ENCODE peak calls at places on chromosomes 2 and 18, in five cellular contexts. H is transverse colon, Y is tibial artery, L is tibial nerve, N is colonic mucosa. O is an unnamed sample.

GRCh38 chr18:61825386-61825785 is 67.4 kb downstream of the RNF152 start:
- DNase-seq in N (no peak), L (no peak), H (no peak), Y (no peak), O (no peak)

GRCh38 chr2:152036611-152037469 is 62.0 kb downstream of the CACNB4 start:
- DNase-seq in L (peak), H (peak), N (peak), Y (peak), O (peak)

GRCh38 chr18:23377669-23378469 is 75.2 kb upstream of the RIOK3 start:
- DNase-seq in Y (no peak), N (no peak), H (no peak), L (no peak), O (no peak)

GRCh38 chr2:214401580-214401979 is 9.3 kb upstream of the VWC2L start:
- DNase-seq in Y (no peak), N (no peak), L (no peak), H (no peak), O (no peak)

GRCh38 chr2:24816884-24817283 is 23.7 kb downstream of the CENPO start:
- DNase-seq in Y (no peak), N (peak), H (no peak), L (no peak), O (no peak)

GRCh38 chr2:237818066-237818473 is 19.5 kb downstream of the RBM44 start:
- DNase-seq in N (no peak), L (no peak), Y (no peak), H (no peak), O (no peak)

GRCh38 chr18:36350211-36350610 is 52.7 kb downstream of the FHOD3 start:
- DNase-seq in L (no peak), H (no peak), Y (no peak), N (no peak), O (no peak)

GRCh38 chr2:198660491-198660890 is 797.2 kb downstream of the SATB2 start:
- DNase-seq in N (no peak), Y (no peak), H (no peak), L (no peak), O (no peak)

GRCh38 chr2:69915050-69915945 is at the start of gene MXD1:
- DNase-seq in H (peak), L (no peak), Y (peak), N (peak), O (peak)

DNA sequence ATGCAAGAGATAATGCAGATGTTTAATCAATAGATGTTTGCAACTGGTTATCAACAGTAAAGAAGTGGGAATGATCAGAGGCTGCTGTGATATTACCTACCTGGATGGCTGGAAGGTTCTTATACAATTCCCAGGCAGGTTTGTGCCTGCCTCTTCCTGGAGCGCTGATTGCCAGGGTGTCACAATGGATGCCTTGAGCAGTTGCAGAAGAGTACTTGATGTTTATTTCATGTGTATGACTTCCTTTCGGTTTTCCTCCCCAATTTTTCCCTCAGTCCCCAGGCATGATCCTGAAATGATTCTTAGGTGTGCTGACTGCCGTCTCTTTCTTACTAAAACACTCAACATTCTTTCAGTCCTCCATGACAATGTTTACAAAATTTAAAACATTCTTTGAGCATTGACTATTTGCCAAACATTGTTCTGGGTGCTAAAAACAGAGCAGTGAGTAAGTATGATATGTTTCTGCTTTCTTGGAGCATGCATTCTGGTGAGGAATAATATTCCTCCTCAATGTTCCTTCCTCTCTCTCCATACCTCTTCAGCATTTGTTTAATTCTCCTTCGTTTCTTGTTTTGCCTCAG is 416.6 kb upstream of the TRIB2 start:
- DNase-seq in H (no peak), N (no peak), Y (no peak), L (no peak), O (peak)
- H3K4me3 ChIP-seq in H (no peak), N (no peak), Y (no peak), L (no peak), O (no peak)

DNA sequence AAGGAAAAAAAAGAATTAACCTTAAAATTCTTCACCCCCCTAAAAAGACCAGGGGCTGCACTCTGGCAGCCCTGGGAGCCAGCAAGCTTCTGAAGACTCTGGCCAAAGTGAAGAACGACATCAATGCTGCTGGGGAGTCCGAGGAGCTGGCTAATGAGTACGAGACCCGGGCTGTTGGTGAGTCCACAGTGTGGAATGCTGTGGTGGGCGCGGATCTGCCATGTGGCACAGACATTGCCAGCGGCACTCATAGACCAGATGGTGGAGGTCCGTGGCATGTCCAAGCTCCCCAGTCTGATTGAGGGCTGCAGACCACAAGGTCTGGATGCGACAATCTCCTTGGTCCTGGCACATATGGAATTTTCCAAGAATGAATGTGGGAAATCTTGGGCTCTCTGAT is 47.4 kb downstream of the TRPM8 start:
- DNase-seq in N (no peak), H (no peak), L (no peak), Y (no peak), O (no peak)
- H3K27ac ChIP-seq in N (no peak), H (no peak), L (no peak), Y (no peak), O (no peak)

GRCh38 chr18:50457639-50458038 is 82.8 kb downstream of the SKA1 start:
- DNase-seq in Y (no peak), N (no peak), H (no peak), L (no peak), O (no peak)
- H3K4me3 ChIP-seq in Y (no peak), N (no peak), H (no peak), L (no peak), O (no peak)

GRCh38 chr18:74916773-74917393 is 292.1 kb downstream of the PTGR3 start:
- DNase-seq in L (no peak), H (no peak), Y (no peak), N (no peak), O (no peak)

GRCh38 chr18:74918276-74918675 is 290.7 kb downstream of the PTGR3 start:
- DNase-seq in H (no peak), Y (no peak), L (no peak), N (no peak), O (no peak)

GRCh38 chr18:74914052-74914591 is 294.8 kb downstream of the PTGR3 start:
- DNase-seq in H (no peak), Y (no peak), N (no peak), L (no peak), O (no peak)

DNA sequence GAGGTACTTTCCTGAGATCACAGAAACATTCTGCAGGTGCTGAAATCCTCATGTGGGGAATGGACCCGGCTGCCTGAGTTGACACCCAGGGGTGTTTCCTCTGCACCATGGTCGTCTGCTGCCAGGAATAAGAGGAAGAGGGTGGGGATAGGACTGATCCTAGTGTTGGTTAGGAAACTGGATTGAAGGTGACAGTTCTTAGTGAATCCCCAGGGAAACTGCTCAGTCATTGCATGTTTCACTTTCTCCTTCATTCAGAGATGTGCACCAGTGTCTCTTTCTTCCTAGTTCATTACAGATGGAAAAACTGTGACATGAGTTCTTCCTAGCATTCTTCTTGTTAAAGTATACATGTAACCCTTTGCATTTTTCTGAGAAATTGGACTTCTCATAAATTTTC is 294.3 kb downstream of the PTGR3 start:
- DNase-seq in N (no peak), L (no peak), Y (no peak), H (no peak), O (no peak)
- H3K27ac ChIP-seq in N (no peak), L (no peak), Y (no peak), H (no peak), O (no peak)

GRCh38 chr18:79530821-79531220 is 135.1 kb downstream of the NFATC1 start:
- DNase-seq in L (peak), Y (peak), N (no peak), H (no peak), O (no peak)
- H3K4me3 ChIP-seq in L (no peak), Y (no peak), N (no peak), H (no peak), O (no peak)

GRCh38 chr18:45861926-45862325 is 36.5 kb downstream of the SIGLEC15 start:
- DNase-seq in L (no peak), N (no peak), Y (no peak), H (no peak), O (no peak)
- H3K27ac ChIP-seq in L (no peak), N (no peak), Y (no peak), H (no peak), O (no peak)

O was measured in prostate gland.